ENCODE peak calls at places on chromosomes 11 and 22, in eight cellular contexts. P is CD4-positive, alpha-beta memory T cell; O is Peyer's patch; G is sigmoid colon; C is transverse colon; I is Karpas-422; A is ovary; Q is PC-3. Y is an unnamed sample.

GRCh38 chr11:69734841-69735240 is 31.0 kb upstream of the FGF19 start:
- DNase-seq in P (no peak), O (no peak), G (no peak), C (no peak), I (no peak), A (no peak), Q (no peak), Y (no peak)

GRCh38 chr11:74288911-74289310 is 22.5 kb downstream of the P4HA3 start:
- DNase-seq in P (no peak), O (no peak), G (no peak), C (no peak), I (no peak), A (no peak), Q (no peak), Y (no peak)

GRCh38 chr11:8359521-8359920 is 95.8 kb upstream of the LMO1 start:
- DNase-seq in P (no peak), O (peak), G (no peak), C (no peak), I (no peak), A (no peak), Q (no peak), Y (no peak)

GRCh38 chr11:79156031-79156430 is 284.8 kb downstream of the TENM4 start:
- DNase-seq in P (no peak), O (no peak), G (no peak), C (no peak), I (no peak), A (no peak), Q (no peak), Y (no peak)

GRCh38 chr11:59185412-59185811 is 13.5 kb downstream of the DTX4 start:
- DNase-seq in P (no peak), O (no peak), G (no peak), C (peak), I (no peak), A (no peak), Q (no peak), Y (no peak)

GRCh38 chr11:75563978-75564552 is 2.0 kb downstream of the SERPINH1 start:
- DNase-seq in P (no peak), O (no peak), G (peak), C (peak), I (no peak), A (peak), Q (no peak), Y (no peak)

GRCh38 chr11:27083241-27083640 is 42.6 kb downstream of the BBOX1 start:
- DNase-seq in P (no peak), O (no peak), G (no peak), C (no peak), I (no peak), A (no peak), Q (no peak), Y (no peak)

GRCh38 chr11:115462004-115462541 is 42.1 kb downstream of the CADM1 start:
- DNase-seq in P (no peak), O (no peak), G (no peak), C (no peak), I (no peak), A (no peak), Q (no peak), Y (no peak)

GRCh38 chr11:70108250-70108649 is 30.1 kb downstream of the ANO1 start:
- DNase-seq in P (no peak), O (no peak), G (peak), C (no peak), I (no peak), A (no peak), Q (no peak), Y (no peak)

GRCh38 chr11:111696556-111696955 is 69.6 kb downstream of the PPP2R1B start:
- DNase-seq in P (no peak), O (no peak), G (no peak), C (no peak), I (no peak), A (no peak), Q (peak), Y (no peak)

GRCh38 chr11:103332409-103332808 is 223.2 kb downstream of the DYNC2H1 start:
- DNase-seq in P (no peak), O (no peak), G (no peak), C (no peak), I (no peak), A (no peak), Q (no peak), Y (no peak)

GRCh38 chr22:19710020-19710768 is 4.1 kb upstream of the SEPTIN5 start:
- DNase-seq in P (no peak), O (no peak), G (no peak), C (no peak), I (no peak), A (no peak), Q (no peak), Y (no peak)

GRCh38 chr11:10604340-10604748 is 35.9 kb upstream of the LYVE1 start:
- DNase-seq in P (no peak), O (no peak), G (peak), C (peak), I (no peak), A (peak), Q (no peak), Y (no peak)

GRCh38 chr22:48496226-48496845 is 1331.3 kb downstream of the BRD1 start:
- DNase-seq in P (no peak), O (peak), G (no peak), C (no peak), I (no peak), A (no peak), Q (no peak), Y (peak)

GRCh38 chr11:30046211-30046945 is 29.5 kb upstream of the KCNA4 start:
- DNase-seq in P (no peak), O (no peak), G (no peak), C (no peak), I (no peak), A (no peak), Q (no peak), Y (no peak)

GRCh38 chr11:130831506-130832385 is 84.5 kb downstream of the SNX19 start:
- DNase-seq in P (no peak), O (no peak), G (no peak), C (no peak), I (no peak), A (no peak), Q (peak), Y (no peak)

GRCh38 chr22:32444068-32444467 is 20.2 kb downstream of the BPIFC start:
- DNase-seq in P (no peak), O (peak), G (no peak), C (peak), I (peak), A (no peak), Q (peak), Y (no peak)

GRCh38 chr11:47417712-47418111 is 8.5 kb downstream of the PSMC3 start:
- DNase-seq in P (no peak), O (no peak), G (no peak), C (no peak), I (no peak), A (no peak), Q (no peak), Y (no peak)

GRCh38 chr11:46918087-46918751 is at the start of gene LRP4:
- DNase-seq in P (peak), O (peak), G (peak), C (peak), I (peak), A (peak), Q (no peak), Y (peak)

GRCh38 chr22:36689583-36689982 is 14.0 kb downstream of the CACNG2 start:
- DNase-seq in P (no peak), O (no peak), G (no peak), C (no peak), I (no peak), A (no peak), Q (no peak), Y (no peak)

GRCh38 chr11:120180571-120181445 is 30.0 kb upstream of the OAF start:
- DNase-seq in P (no peak), O (no peak), G (peak), C (no peak), I (no peak), A (no peak), Q (peak), Y (no peak)

GRCh38 chr11:33801821-33802413 is 27.6 kb upstream of the FBXO3 start:
- DNase-seq in P (no peak), O (no peak), G (no peak), C (no peak), I (no peak), A (no peak), Q (peak), Y (no peak)

GRCh38 chr11:32913445-32913844 is 20.8 kb downstream of the QSER1 start:
- DNase-seq in P (no peak), O (no peak), G (no peak), C (no peak), I (no peak), A (no peak), Q (no peak), Y (no peak)

GRCh38 chr11:72349616-72350218 is 84.6 kb downstream of the CLPB start:
- DNase-seq in P (no peak), O (no peak), G (peak), C (no peak), I (no peak), A (peak), Q (no peak), Y (no peak)

GRCh38 chr11:74397531-74398243 is 546 bp downstream of the PGM2L1 start:
- DNase-seq in P (peak), O (no peak), G (no peak), C (peak), I (no peak), A (no peak), Q (peak), Y (no peak)

GRCh38 chr11:21520244-21520643 is 672.6 kb upstream of the ANO5 start:
- DNase-seq in P (no peak), O (no peak), G (no peak), C (no peak), I (no peak), A (no peak), Q (no peak), Y (no peak)

GRCh38 chr22:21797444-21798221 is 62.0 kb upstream of the YPEL1 start:
- DNase-seq in P (no peak), O (no peak), G (no peak), C (no peak), I (no peak), A (no peak), Q (no peak), Y (no peak)

GRCh38 chr11:28104425-28104824 is 3.5 kb downstream of the KIF18A start:
- DNase-seq in P (no peak), O (no peak), G (no peak), C (no peak), I (no peak), A (no peak), Q (no peak), Y (no peak)

GRCh38 chr11:43138621-43139140 is 173.1 kb upstream of the API5 start:
- DNase-seq in P (no peak), O (no peak), G (no peak), C (no peak), I (no peak), A (no peak), Q (no peak), Y (no peak)

DNA sequence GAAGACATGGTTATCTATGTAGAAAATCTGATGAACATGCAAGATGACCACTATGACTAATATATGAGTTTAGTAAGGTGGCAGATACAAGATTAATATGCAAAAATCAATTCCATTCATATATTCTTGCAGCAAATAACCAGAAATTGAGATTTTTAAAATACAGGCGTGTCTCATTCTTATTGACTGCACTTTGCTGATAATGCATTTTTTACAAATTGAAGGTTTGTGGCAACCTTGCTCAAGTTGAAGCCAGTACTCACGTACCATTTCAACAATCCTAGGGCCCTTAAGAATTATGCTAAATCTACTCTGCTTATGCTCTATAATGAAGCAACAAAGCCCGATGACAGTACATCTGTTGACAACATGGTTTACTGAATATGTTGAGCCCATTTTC is 104.6 kb downstream of the KCNQ1OT1 start:
- DNase-seq in P (no peak), O (no peak), G (no peak), C (no peak), I (no peak), A (no peak), Q (no peak), Y (no peak)
- H3K27ac ChIP-seq in P (no peak), O (no peak), G (no peak), C (no peak), I (no peak), A (no peak), Q (no peak), Y (no peak)

DNA sequence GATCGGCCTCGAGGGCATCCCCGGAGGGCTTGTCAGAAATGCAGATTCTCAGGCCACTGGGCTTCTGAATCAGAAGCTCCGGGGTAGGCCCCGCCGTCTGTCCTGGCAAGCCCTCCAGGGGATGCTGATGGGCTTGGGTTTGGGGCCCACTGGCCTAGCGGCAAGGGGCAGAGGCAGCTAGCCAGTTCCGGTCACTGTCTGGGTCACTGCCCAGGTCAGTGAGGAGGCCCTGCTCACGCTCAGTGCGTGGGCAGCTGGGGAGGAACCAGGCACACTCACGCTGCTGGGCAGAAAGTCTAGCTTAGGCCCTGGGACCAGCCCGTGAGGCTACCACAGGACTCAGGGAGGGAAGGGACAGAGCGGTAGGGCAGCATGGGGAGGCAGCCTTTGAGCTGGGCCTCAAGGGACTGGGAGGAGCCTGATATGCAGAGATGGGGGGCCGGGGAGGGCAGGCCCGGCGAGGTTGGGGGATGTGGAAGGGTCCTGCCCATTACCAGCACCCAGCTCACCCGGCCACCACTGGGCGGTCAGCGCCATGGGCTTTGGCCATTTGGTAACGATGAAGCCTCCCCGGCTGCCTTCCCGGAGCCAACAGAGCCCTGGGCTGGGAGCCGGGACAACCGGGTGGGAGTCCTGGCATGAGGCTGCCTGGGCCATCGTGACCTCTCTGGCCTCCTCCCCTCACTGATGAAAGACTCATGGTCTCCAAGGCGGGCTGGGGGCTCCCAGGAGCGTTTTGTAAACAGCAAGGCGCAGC is 14.2 kb downstream of the SHISAL1 start:
- DNase-seq in P (no peak), O (no peak), G (no peak), C (no peak), I (no peak), A (no peak), Q (no peak), Y (no peak)
- H3K27ac ChIP-seq in P (no peak), O (no peak), G (no peak), C (no peak), I (no peak), A (no peak), Q (no peak), Y (no peak)

DNA sequence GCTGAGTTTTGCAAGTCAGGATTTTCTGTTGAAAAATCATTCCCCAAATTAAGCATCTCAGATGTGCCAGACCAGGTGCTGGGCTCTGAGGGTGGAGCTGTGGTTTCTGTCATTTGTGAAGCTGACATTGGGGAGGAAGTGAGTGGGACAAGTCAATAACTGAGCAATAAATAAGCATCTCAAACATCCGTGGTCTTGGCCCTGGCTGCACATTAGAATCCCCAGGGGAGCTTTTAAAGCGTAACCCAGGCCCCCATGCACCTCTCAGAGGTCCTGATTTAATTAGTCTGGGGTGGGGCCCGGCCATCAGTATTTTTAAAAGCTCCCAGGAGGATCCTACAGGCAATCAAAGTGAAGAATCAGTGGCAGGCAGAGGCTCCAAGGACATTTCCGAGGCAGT is 420.0 kb downstream of the MN1 start:
- DNase-seq in P (no peak), O (no peak), G (no peak), C (no peak), I (peak), A (no peak), Q (no peak), Y (no peak)
- H3K27ac ChIP-seq in P (no peak), O (no peak), G (no peak), C (no peak), I (peak), A (no peak), Q (no peak), Y (no peak)

GRCh38 chr22:46749682-46750529 is 11.9 kb upstream of the CERK start:
- DNase-seq in P (no peak), O (no peak), G (peak), C (no peak), I (no peak), A (no peak), Q (no peak), Y (peak)

GRCh38 chr22:46750861-46751260 is 11.6 kb upstream of the TBC1D22A start:
- DNase-seq in P (no peak), O (peak), G (no peak), C (peak), I (no peak), A (no peak), Q (no peak), Y (peak)

GRCh38 chr22:46752286-46752685 is 10.2 kb upstream of the TBC1D22A start:
- DNase-seq in P (no peak), O (no peak), G (no peak), C (no peak), I (no peak), A (no peak), Q (no peak), Y (no peak)

GRCh38 chr22:46748948-46749681 is 11.1 kb upstream of the CERK start:
- DNase-seq in P (peak), O (no peak), G (peak), C (no peak), I (no peak), A (no peak), Q (peak), Y (no peak)

GRCh38 chr22:46750530-46750800 is 12.0 kb upstream of the TBC1D22A start:
- DNase-seq in P (no peak), O (no peak), G (no peak), C (no peak), I (no peak), A (no peak), Q (no peak), Y (no peak)
- H3K27ac ChIP-seq in P (peak), O (peak), G (no peak), C (peak), I (no peak), A (no peak), Q (no peak), Y (peak)

DNA sequence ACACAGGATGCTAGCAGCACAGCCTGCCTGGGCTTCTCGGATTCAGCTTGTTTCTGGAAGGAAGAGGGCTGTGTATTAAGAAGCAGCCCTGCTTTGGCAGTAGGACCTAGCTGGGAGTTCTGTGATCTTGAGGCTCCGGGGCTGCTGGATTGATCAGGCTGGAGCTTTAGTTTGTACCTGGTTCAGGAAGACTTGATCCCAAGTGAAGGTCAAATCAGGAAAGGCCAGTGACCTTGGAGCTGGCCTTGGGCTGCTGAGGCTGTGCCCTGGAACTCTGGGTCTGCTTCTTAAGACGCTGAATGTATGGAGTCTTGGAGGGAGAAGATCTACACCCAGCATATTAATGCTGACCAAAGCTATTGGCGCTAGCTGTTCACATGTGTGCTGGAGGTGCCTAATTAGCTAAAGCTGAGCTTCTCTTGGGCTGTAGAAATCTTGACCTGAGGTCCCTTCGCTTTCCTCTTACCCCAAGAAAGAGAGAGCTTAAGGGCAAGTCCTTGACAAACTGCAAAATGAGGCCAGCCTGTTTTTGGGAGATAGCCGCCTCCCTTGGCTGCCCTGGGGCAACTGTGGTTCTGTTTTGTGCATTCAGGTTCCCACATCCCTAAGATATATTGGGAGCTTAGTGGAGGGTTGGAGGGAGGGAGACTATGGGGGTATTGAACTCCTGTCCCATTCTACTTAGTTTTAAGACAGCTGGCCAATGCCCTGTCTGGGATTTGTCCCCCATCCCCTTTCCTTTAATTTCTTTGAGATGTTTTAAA is 135.9 kb downstream of the DBX1 start:
- DNase-seq in P (no peak), O (no peak), G (no peak), C (no peak), I (no peak), A (no peak), Q (no peak), Y (no peak)
- H3K27ac ChIP-seq in P (no peak), O (no peak), G (no peak), C (no peak), I (no peak), A (no peak), Q (no peak), Y (peak)

DNA sequence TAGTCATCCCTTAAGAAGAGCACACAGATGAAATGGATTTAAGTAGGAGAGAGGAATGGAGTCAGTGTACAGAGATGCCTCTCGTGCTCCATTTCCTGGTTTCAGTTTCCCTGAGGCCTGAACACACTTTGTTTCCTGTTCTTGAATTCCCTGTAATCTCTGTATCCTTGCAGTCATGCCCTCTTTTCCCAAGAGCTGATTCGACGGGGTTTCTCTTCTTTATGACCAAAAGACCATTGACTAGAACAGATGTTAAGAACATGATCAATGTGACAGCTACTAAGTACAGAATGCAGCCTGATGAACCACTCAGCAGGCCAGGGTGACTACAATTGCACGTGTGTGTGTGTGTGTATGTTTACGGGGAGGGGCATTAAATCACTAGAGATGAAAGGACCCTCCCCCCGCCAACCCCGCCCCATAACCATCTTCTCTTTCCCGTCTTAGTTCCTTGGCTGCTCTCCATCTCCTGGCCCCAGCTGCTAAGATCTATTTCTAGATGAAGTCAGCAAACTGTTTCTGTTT is 26.2 kb downstream of the SLC22A6 start:
- DNase-seq in P (no peak), O (no peak), G (peak), C (peak), I (peak), A (no peak), Q (no peak), Y (no peak)
- H3K27ac ChIP-seq in P (no peak), O (no peak), G (no peak), C (peak), I (no peak), A (no peak), Q (no peak), Y (no peak)

Y was measured in right lobe of liver.